ENCODE peak calls at places on chromosomes 13 and 19, in six cellular contexts. One of them, this sample, is unnamed.

GRCh38 chr19:10269333-10270179 is 1.4 kb upstream of the ICAM1 start:
- DNase-seq in endothelial cell: peak; percentile 95
- DNase-seq in WTC11: peak; percentile 93
- DNase-seq in AG04450: no peak
- DNase-seq in brain microvascular endothelial cell: peak; percentile 68
- DNase-seq in stomach: peak; percentile 88
- DNase-seq in this sample: peak; percentile 86

GRCh38 chr19:47518139-47518538 is 3.3 kb upstream of the NAPA start:
- DNase-seq in endothelial cell: no peak
- DNase-seq in WTC11: no peak
- DNase-seq in AG04450: no peak
- DNase-seq in brain microvascular endothelial cell: no peak
- DNase-seq in stomach: no peak
- DNase-seq in this sample: no peak

GRCh38 chr13:23500858-23501257 is 67.4 kb upstream of the SACS start:
- DNase-seq in endothelial cell: no peak
- DNase-seq in WTC11: no peak
- DNase-seq in AG04450: peak; percentile 82
- DNase-seq in brain microvascular endothelial cell: peak; percentile 91
- DNase-seq in stomach: no peak
- DNase-seq in this sample: no peak

GRCh38 chr13:90498816-90499215 is 848.7 kb upstream of the MIR17HG start:
- DNase-seq in endothelial cell: no peak
- DNase-seq in WTC11: no peak
- DNase-seq in AG04450: no peak
- DNase-seq in brain microvascular endothelial cell: no peak
- DNase-seq in stomach: no peak
- DNase-seq in this sample: no peak

GRCh38 chr19:33064778-33065550 is at the start of gene RHPN2:
- DNase-seq in endothelial cell: peak; percentile 37
- DNase-seq in WTC11: peak; percentile 72
- DNase-seq in AG04450: no peak
- DNase-seq in brain microvascular endothelial cell: no peak
- DNase-seq in stomach: peak; percentile 81
- DNase-seq in this sample: peak; percentile 53

GRCh38 chr19:8988204-8988603 is 22.0 kb downstream of the MUC16 start:
- DNase-seq in endothelial cell: no peak
- DNase-seq in WTC11: peak; percentile 19
- DNase-seq in AG04450: no peak
- DNase-seq in brain microvascular endothelial cell: no peak
- DNase-seq in stomach: no peak
- DNase-seq in this sample: no peak

GRCh38 chr13:106176103-106176502 is 359.4 kb downstream of the EFNB2 start:
- DNase-seq in endothelial cell: no peak
- DNase-seq in WTC11: no peak
- DNase-seq in AG04450: no peak
- DNase-seq in brain microvascular endothelial cell: no peak
- DNase-seq in stomach: no peak
- DNase-seq in this sample: no peak

GRCh38 chr19:5594521-5594950 is 26.8 kb upstream of the TINCR start:
- DNase-seq in endothelial cell: no peak
- DNase-seq in WTC11: no peak
- DNase-seq in AG04450: no peak
- DNase-seq in brain microvascular endothelial cell: no peak
- DNase-seq in stomach: no peak
- DNase-seq in this sample: no peak

GRCh38 chr13:77391475-77391874 is 64.6 kb upstream of the MYCBP2 start:
- DNase-seq in endothelial cell: no peak
- DNase-seq in WTC11: no peak
- DNase-seq in AG04450: no peak
- DNase-seq in brain microvascular endothelial cell: no peak
- DNase-seq in stomach: no peak
- DNase-seq in this sample: no peak

GRCh38 chr19:6048808-6049405 is 61.4 kb downstream of the RFX2 start:
- DNase-seq in endothelial cell: peak; percentile 78
- DNase-seq in WTC11: peak; percentile 78
- DNase-seq in AG04450: no peak
- DNase-seq in brain microvascular endothelial cell: peak; percentile 58
- DNase-seq in stomach: peak; percentile 83
- DNase-seq in this sample: peak; percentile 74

GRCh38 chr13:110320645-110321044 is 13.6 kb downstream of the COL4A2 start:
- DNase-seq in endothelial cell: no peak
- DNase-seq in WTC11: no peak
- DNase-seq in AG04450: no peak
- DNase-seq in brain microvascular endothelial cell: no peak
- DNase-seq in stomach: no peak
- DNase-seq in this sample: no peak

GRCh38 chr19:39937094-39937493 is 2.7 kb upstream of the FCGBP start:
- DNase-seq in endothelial cell: no peak
- DNase-seq in WTC11: no peak
- DNase-seq in AG04450: no peak
- DNase-seq in brain microvascular endothelial cell: no peak
- DNase-seq in stomach: no peak
- DNase-seq in this sample: no peak

GRCh38 chr13:21522130-21522529 is 63.0 kb upstream of the ZDHHC20 start:
- DNase-seq in endothelial cell: no peak
- DNase-seq in WTC11: no peak
- DNase-seq in AG04450: no peak
- DNase-seq in brain microvascular endothelial cell: no peak
- DNase-seq in stomach: no peak
- DNase-seq in this sample: no peak

GRCh38 chr13:43390101-43390500 is 366.7 kb downstream of the DNAJC15 start:
- DNase-seq in endothelial cell: no peak
- DNase-seq in WTC11: no peak
- DNase-seq in AG04450: no peak
- DNase-seq in brain microvascular endothelial cell: no peak
- DNase-seq in stomach: no peak
- DNase-seq in this sample: no peak

GRCh38 chr19:49017666-49018351 is 918 bp upstream of the LHB start:
- DNase-seq in endothelial cell: peak; percentile 70
- DNase-seq in WTC11: peak; percentile 66
- DNase-seq in AG04450: no peak
- DNase-seq in brain microvascular endothelial cell: peak; percentile 57
- DNase-seq in stomach: peak; percentile 53
- DNase-seq in this sample: peak; percentile 49

GRCh38 chr19:48393559-48394330 is at the start of gene GRIN2D:
- DNase-seq in endothelial cell: peak; percentile 54
- DNase-seq in WTC11: peak; percentile 52
- DNase-seq in AG04450: no peak
- DNase-seq in brain microvascular endothelial cell: no peak
- DNase-seq in stomach: no peak
- DNase-seq in this sample: peak; percentile 45

GRCh38 chr13:101708115-101708514 is 255.6 kb downstream of the ITGBL1 start:
- DNase-seq in endothelial cell: no peak
- DNase-seq in WTC11: no peak
- DNase-seq in AG04450: no peak
- DNase-seq in brain microvascular endothelial cell: no peak
- DNase-seq in stomach: no peak
- DNase-seq in this sample: no peak

GRCh38 chr13:47213057-47213456 is 316.2 kb upstream of the HTR2A start:
- DNase-seq in endothelial cell: no peak
- DNase-seq in WTC11: no peak
- DNase-seq in AG04450: no peak
- DNase-seq in brain microvascular endothelial cell: no peak
- DNase-seq in stomach: no peak
- DNase-seq in this sample: no peak

GRCh38 chr13:30224732-30225131 is 82.6 kb downstream of the KATNAL1 start:
- DNase-seq in endothelial cell: no peak
- DNase-seq in WTC11: no peak
- DNase-seq in AG04450: no peak
- DNase-seq in brain microvascular endothelial cell: peak; percentile 42
- DNase-seq in stomach: no peak
- DNase-seq in this sample: no peak

GRCh38 chr13:23558675-23559536 is 11.3 kb upstream of the TNFRSF19 start:
- DNase-seq in endothelial cell: no peak
- DNase-seq in WTC11: no peak
- DNase-seq in AG04450: peak; percentile 58
- DNase-seq in brain microvascular endothelial cell: peak; percentile 83
- DNase-seq in stomach: peak; percentile 38
- DNase-seq in this sample: peak; percentile 25

GRCh38 chr19:45402469-45403070 is 2.3 kb downstream of the PPP1R13L start:
- DNase-seq in endothelial cell: peak; percentile 79
- DNase-seq in WTC11: peak; percentile 78
- DNase-seq in AG04450: no peak
- DNase-seq in brain microvascular endothelial cell: peak; percentile 14
- DNase-seq in stomach: peak; percentile 31
- DNase-seq in this sample: peak; percentile 59
- TF ChIP-seq CTCF in endothelial cell: peak; percentile 77
- TF ChIP-seq CTCF in WTC11: peak; percentile 68
- TF ChIP-seq CTCF in AG04450: peak; percentile 39
- TF ChIP-seq CTCF in brain microvascular endothelial cell: peak; percentile 68
- TF ChIP-seq CTCF in stomach: no peak
- TF ChIP-seq CTCF in this sample: peak; percentile 78

GRCh38 chr13:49494645-49495044 is 1.1 kb upstream of the PHF11 start:
- DNase-seq in endothelial cell: no peak
- DNase-seq in WTC11: no peak
- DNase-seq in AG04450: no peak
- DNase-seq in brain microvascular endothelial cell: no peak
- DNase-seq in stomach: no peak
- DNase-seq in this sample: no peak
- TF ChIP-seq CTCF in endothelial cell: no peak
- TF ChIP-seq CTCF in WTC11: no peak
- TF ChIP-seq CTCF in AG04450: no peak
- TF ChIP-seq CTCF in brain microvascular endothelial cell: no peak
- TF ChIP-seq CTCF in stomach: no peak
- TF ChIP-seq CTCF in this sample: no peak

GRCh38 chr13:41587490-41587889 is 130.1 kb downstream of the RGCC start:
- DNase-seq in endothelial cell: peak; percentile 8
- DNase-seq in WTC11: peak; percentile 38
- DNase-seq in AG04450: no peak
- DNase-seq in brain microvascular endothelial cell: no peak
- DNase-seq in stomach: no peak
- DNase-seq in this sample: no peak
- TF ChIP-seq CTCF in endothelial cell: peak; percentile 41
- TF ChIP-seq CTCF in WTC11: peak; percentile 30
- TF ChIP-seq CTCF in AG04450: no peak
- TF ChIP-seq CTCF in brain microvascular endothelial cell: peak; percentile 40
- TF ChIP-seq CTCF in stomach: no peak
- TF ChIP-seq CTCF in this sample: peak; percentile 26

DNA sequence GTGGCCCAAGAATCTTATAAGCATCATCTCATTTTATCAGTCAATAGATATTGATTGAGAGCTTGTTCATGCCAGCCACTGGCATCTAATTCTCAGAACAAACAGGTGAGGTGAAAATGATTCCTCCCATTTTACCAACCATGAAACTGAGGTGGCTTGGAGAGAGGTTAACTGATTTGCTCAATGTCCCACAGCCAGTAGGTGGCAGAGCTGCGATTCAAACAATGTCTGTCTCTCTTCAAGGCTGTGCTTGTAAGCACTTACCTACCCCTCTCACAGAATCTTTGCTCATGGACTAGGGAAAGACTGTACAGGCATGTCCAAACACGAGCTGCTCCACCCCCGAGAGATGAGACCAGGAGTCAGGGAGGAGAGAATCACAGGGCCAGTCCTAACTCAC is 21.5 kb upstream of the GSX1 start:
- DNase-seq in endothelial cell: peak; percentile 44
- DNase-seq in WTC11: peak; percentile 56
- DNase-seq in AG04450: no peak
- DNase-seq in brain microvascular endothelial cell: peak; percentile 8
- DNase-seq in stomach: no peak
- DNase-seq in this sample: no peak
- TF ChIP-seq CTCF in endothelial cell: no peak
- TF ChIP-seq CTCF in WTC11: no peak
- TF ChIP-seq CTCF in AG04450: peak; percentile 39
- TF ChIP-seq CTCF in brain microvascular endothelial cell: peak; percentile 52
- TF ChIP-seq CTCF in stomach: no peak
- TF ChIP-seq CTCF in this sample: peak; percentile 57

GRCh38 chr19:4362871-4363545 is 19.6 kb downstream of the MPND start:
- DNase-seq in endothelial cell: no peak
- DNase-seq in WTC11: peak; percentile 44
- DNase-seq in AG04450: no peak
- DNase-seq in brain microvascular endothelial cell: no peak
- DNase-seq in stomach: no peak
- DNase-seq in this sample: no peak
- TF ChIP-seq CTCF in endothelial cell: no peak
- TF ChIP-seq CTCF in WTC11: no peak
- TF ChIP-seq CTCF in AG04450: peak; percentile 31
- TF ChIP-seq CTCF in brain microvascular endothelial cell: peak; percentile 47
- TF ChIP-seq CTCF in stomach: no peak
- TF ChIP-seq CTCF in this sample: peak; percentile 24

DNA sequence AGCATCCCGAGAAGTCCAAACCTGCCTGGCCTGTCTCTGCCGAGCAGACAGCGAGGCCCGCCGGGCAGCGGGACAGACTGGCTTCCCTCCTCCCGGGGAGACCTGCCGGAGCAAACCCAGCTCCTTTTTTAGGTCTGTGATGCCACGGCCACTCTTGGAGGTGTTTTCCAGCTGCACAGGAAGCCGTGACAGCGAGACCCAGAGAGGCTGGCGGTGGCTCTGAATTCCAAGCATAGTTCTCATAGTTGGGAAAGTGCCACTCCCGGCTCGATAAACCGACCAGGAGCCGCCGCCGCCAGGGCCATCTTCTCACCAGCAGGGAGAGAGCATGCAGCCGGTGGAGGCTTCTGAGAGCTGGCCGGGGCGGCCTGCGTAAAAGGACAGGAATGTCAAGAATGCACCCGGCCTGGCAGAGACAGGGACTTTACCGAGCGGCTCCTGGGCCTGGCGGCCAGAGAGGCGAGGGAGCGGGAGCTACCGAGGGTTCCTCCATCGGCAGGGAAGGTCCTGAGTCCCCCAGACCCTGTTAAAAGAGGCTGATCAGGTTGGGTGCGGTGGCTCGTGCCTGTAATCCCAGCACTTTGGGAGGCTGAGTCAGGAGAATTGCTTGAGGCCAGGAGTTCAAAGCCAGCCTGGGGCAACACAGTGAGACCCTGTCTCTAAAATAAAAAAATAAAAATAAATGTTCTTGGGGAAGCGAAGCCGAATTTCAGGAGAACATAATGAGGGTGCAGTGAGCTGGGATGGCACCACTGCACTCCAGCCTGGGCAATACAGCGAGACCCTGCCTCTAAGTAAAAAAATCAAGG is 64.9 kb downstream of the GADD45B start:
- DNase-seq in endothelial cell: peak; percentile 89
- DNase-seq in WTC11: peak; percentile 97
- DNase-seq in AG04450: peak; percentile 95
- DNase-seq in brain microvascular endothelial cell: peak; percentile 97
- DNase-seq in stomach: peak; percentile 89
- DNase-seq in this sample: peak; percentile 65
- TF ChIP-seq CTCF in endothelial cell: no peak
- TF ChIP-seq CTCF in WTC11: no peak
- TF ChIP-seq CTCF in AG04450: peak; percentile 42
- TF ChIP-seq CTCF in brain microvascular endothelial cell: peak; percentile 55
- TF ChIP-seq CTCF in stomach: peak; percentile 15
- TF ChIP-seq CTCF in this sample: peak; percentile 51

This sample was measured in neural crest cell.